ENCODE peak calls at places on chromosomes 1 and 21, in four cellular contexts. X is ecto neural progenitor cell; Y is activated naive CD8-positive, alpha-beta T cell treated with anti-CD3 and anti-CD28 coated beads for 36 hours; F is EL. J is an unnamed sample.

GRCh38 chr1:152047607-152047953 is 10.8 kb upstream of the S100A11 start:
- DNase-seq in X (no peak), Y (no peak), F (no peak), J (no peak)

GRCh38 chr1:54052470-54052933 is 502 bp downstream of the TMEM59 start:
- DNase-seq in X (peak; percentile 61), Y (peak; percentile 26), F (peak; percentile 63), J (peak; percentile 66)

GRCh38 chr1:23452011-23452411 is 27.5 kb upstream of the TCEA3 start:
- DNase-seq in X (no peak), Y (no peak), F (peak; percentile 52), J (no peak)

GRCh38 chr1:42936309-42937078 is 22.2 kb downstream of the SLC2A1 start:
- DNase-seq in X (no peak), Y (no peak), F (peak; percentile 84), J (peak; percentile 70)

GRCh38 chr1:206547104-206547503 is 39.8 kb downstream of the RASSF5 start:
- DNase-seq in X (no peak), Y (no peak), F (no peak), J (no peak)

GRCh38 chr1:27885620-27886352 is 13.4 kb downstream of the THEMIS2 start:
- DNase-seq in X (no peak), Y (no peak), F (no peak), J (no peak)

GRCh38 chr1:85200870-85201339 is at the start of gene SYDE2:
- DNase-seq in X (peak; percentile 88), Y (peak; percentile 85), F (peak; percentile 81), J (peak; percentile 83)

GRCh38 chr1:1307261-1307907 is 346 bp downstream of the ACAP3 start:
- DNase-seq in X (peak; percentile 75), Y (peak; percentile 31), F (peak; percentile 50), J (no peak)

GRCh38 chr1:245168090-245168489 is 13.3 kb downstream of the KIF26B start:
- DNase-seq in X (no peak), Y (no peak), F (no peak), J (no peak)

GRCh38 chr1:21821385-21822019 is 9.4 kb downstream of the LDLRAD2 start:
- DNase-seq in X (no peak), Y (no peak), F (no peak), J (no peak)

GRCh38 chr1:97013904-97014303 is 292.3 kb downstream of the PTBP2 start:
- DNase-seq in X (no peak), Y (no peak), F (peak; percentile 67), J (no peak)

GRCh38 chr1:184329962-184330868 is 56.6 kb upstream of the C1orf21 start:
- DNase-seq in X (no peak), Y (no peak), F (no peak), J (no peak)

GRCh38 chr1:111032295-111032897 is 68.7 kb upstream of the LRIF1 start:
- DNase-seq in X (no peak), Y (no peak), F (peak; percentile 42), J (peak; percentile 50)

GRCh38 chr1:222251813-222252212 is 296.1 kb downstream of the HHIPL2 start:
- DNase-seq in X (no peak), Y (no peak), F (no peak), J (no peak)

GRCh38 chr1:212109713-212110112 is 74.2 kb downstream of the DTL start:
- DNase-seq in X (no peak), Y (no peak), F (no peak), J (no peak)

GRCh38 chr1:153533689-153534201 is 2.0 kb downstream of the S100A6 start:
- DNase-seq in X (no peak), Y (no peak), F (peak; percentile 96), J (no peak)

GRCh38 chr1:201740609-201741231 is 88.2 kb upstream of the IPO9 start:
- DNase-seq in X (no peak), Y (no peak), F (no peak), J (no peak)

GRCh38 chr1:55552636-55553035 is 337.5 kb upstream of the USP24 start:
- DNase-seq in X (no peak), Y (no peak), F (no peak), J (no peak)

GRCh38 chr1:21295059-21295401 is 4.8 kb upstream of the ECE1 start:
- DNase-seq in X (no peak), Y (peak; percentile 67), F (peak; percentile 38), J (peak; percentile 66)

GRCh38 chr1:4585216-4585615 is 69.2 kb upstream of the AJAP1 start:
- DNase-seq in X (peak; percentile 77), Y (peak; percentile 52), F (no peak), J (peak; percentile 48)

GRCh38 chr1:233909195-233909594 is 4.7 kb downstream of the SLC35F3 start:
- DNase-seq in X (no peak), Y (no peak), F (peak; percentile 81), J (no peak)

GRCh38 chr1:214404154-214404553 is 123.2 kb downstream of the SMYD2 start:
- DNase-seq in X (no peak), Y (no peak), F (peak; percentile 71), J (no peak)

GRCh38 chr1:89873757-89874156 is 52.9 kb downstream of the LRRC8D start:
- DNase-seq in X (no peak), Y (no peak), F (peak; percentile 53), J (no peak)

GRCh38 chr1:228378453-228379164 is 28.0 kb downstream of the TRIM11 start:
- DNase-seq in X (peak; percentile 86), Y (peak; percentile 76), F (peak; percentile 68), J (peak; percentile 76)

GRCh38 chr1:13792429-13792828 is 92.4 kb downstream of the PRDM2 start:
- DNase-seq in X (no peak), Y (no peak), F (peak; percentile 53), J (no peak)

GRCh38 chr1:210342986-210343780 is 14.5 kb downstream of the HHAT start:
- DNase-seq in X (no peak), Y (no peak), F (peak; percentile 45), J (no peak)

GRCh38 chr1:27455166-27455811 is 34.7 kb downstream of the WASF2 start:
- DNase-seq in X (no peak), Y (no peak), F (no peak), J (peak; percentile 70)

GRCh38 chr21:46049890-46050650 is 47.8 kb upstream of the COL6A2 start:
- DNase-seq in X (no peak), Y (no peak), F (no peak), J (no peak)

GRCh38 chr1:50720457-50721053 is 239.5 kb downstream of the FAF1 start:
- DNase-seq in X (no peak), Y (no peak), F (no peak), J (no peak)

GRCh38 chr1:9127395-9128160 is 1.3 kb downstream of the GPR157 start:
- DNase-seq in X (no peak), Y (no peak), F (no peak), J (no peak)

GRCh38 chr1:230299148-230300006 is 126.8 kb downstream of the PGBD5 start:
- DNase-seq in X (no peak), Y (no peak), F (no peak), J (no peak)

GRCh38 chr1:92804721-92805169 is 19.8 kb upstream of the EVI5 start:
- DNase-seq in X (no peak), Y (no peak), F (peak; percentile 98), J (no peak)

GRCh38 chr1:182388392-182389134 is 3.0 kb downstream of the GLUL start:
- DNase-seq in X (no peak), Y (no peak), F (no peak), J (no peak)

GRCh38 chr1:178037510-178038253 is 56.2 kb upstream of the RASAL2 start:
- DNase-seq in X (peak; percentile 80), Y (no peak), F (peak; percentile 80), J (no peak)

GRCh38 chr1:5811419-5811818 is 180.8 kb downstream of the NPHP4 start:
- DNase-seq in X (no peak), Y (no peak), F (no peak), J (no peak)

GRCh38 chr1:2050793-2051682 is 827 bp downstream of the PRKCZ start:
- DNase-seq in X (peak; percentile 66), Y (no peak), F (no peak), J (no peak)

GRCh38 chr21:26127918-26128317 is 42.7 kb downstream of the APP start:
- DNase-seq in X (no peak), Y (no peak), F (peak; percentile 42), J (no peak)

GRCh38 chr1:113199718-113200455 is 126.9 kb downstream of the LRIG2 start:
- DNase-seq in X (no peak), Y (no peak), F (no peak), J (no peak)

GRCh38 chr1:7650801-7651200 is 120.3 kb upstream of the VAMP3 start:
- DNase-seq in X (no peak), Y (no peak), F (no peak), J (no peak)

GRCh38 chr1:208219659-208220282 is 24.4 kb downstream of the PLXNA2 start:
- DNase-seq in X (no peak), Y (no peak), F (peak; percentile 89), J (no peak)